ENCODE peak calls at places on chromosomes 13 and 19, in nine cellular contexts. A is gastrocnemius medialis, C is A549, F is upper lobe of left lung, N is tibial nerve, B is breast epithelium, Z is IMR-90, V is uterus, Q is lower leg skin. X is an unnamed sample.

GRCh38 chr13:46166221-46166584 is 15.8 kb downstream of the LCP1 start:
- DNase-seq in A (no peak), C (no peak), F (no peak), N (no peak), B (no peak), Z (no peak), V (no peak), Q (no peak), X (no peak)

GRCh38 chr13:108980237-108980636 is 350.8 kb downstream of the MYO16 start:
- DNase-seq in A (no peak), C (no peak), F (no peak), N (no peak), B (no peak), Z (no peak), V (no peak), Q (no peak), X (no peak)

GRCh38 chr19:32868206-32868950 is 1.2 kb downstream of the SLC7A9 start:
- DNase-seq in A (no peak), C (no peak), F (peak; percentile 44), N (no peak), B (no peak), Z (no peak), V (no peak), Q (peak; percentile 59), X (no peak)

GRCh38 chr19:38227272-38228004 is 3.4 kb upstream of the DPF1 start:
- DNase-seq in A (no peak), C (no peak), F (no peak), N (no peak), B (no peak), Z (no peak), V (no peak), Q (no peak), X (no peak)

GRCh38 chr19:4375164-4375619 is 25.2 kb downstream of the SH3GL1 start:
- DNase-seq in A (no peak), C (no peak), F (peak; percentile 60), N (no peak), B (no peak), Z (no peak), V (no peak), Q (peak; percentile 90), X (no peak)

GRCh38 chr19:8251025-8251472 is 41.9 kb downstream of the CERS4 start:
- DNase-seq in A (peak; percentile 48), C (no peak), F (peak; percentile 92), N (peak; percentile 63), B (peak; percentile 97), Z (peak; percentile 11), V (peak; percentile 40), Q (peak; percentile 89), X (no peak)

GRCh38 chr13:25939961-25940687 is 111.7 kb downstream of the SHISA2 start:
- DNase-seq in A (no peak), C (no peak), F (no peak), N (no peak), B (no peak), Z (no peak), V (no peak), Q (no peak), X (no peak)

GRCh38 chr13:27273658-27274425 is 3.2 kb downstream of the RASL11A start:
- DNase-seq in A (no peak), C (no peak), F (no peak), N (no peak), B (no peak), Z (peak; percentile 55), V (no peak), Q (no peak), X (no peak)

GRCh38 chr19:33404916-33405315 is 31.4 kb downstream of the CEBPG start:
- DNase-seq in A (no peak), C (no peak), F (peak; percentile 55), N (peak; percentile 4), B (no peak), Z (no peak), V (no peak), Q (no peak), X (no peak)

GRCh38 chr19:32345261-32346207 is at the start of gene ZNF507:
- DNase-seq in A (peak; percentile 60), C (peak; percentile 97), F (peak; percentile 97), N (peak; percentile 70), B (peak; percentile 67), Z (peak; percentile 58), V (peak; percentile 73), Q (peak; percentile 95), X (peak; percentile 92)

GRCh38 chr13:63024458-63024857 is 1608.8 kb upstream of the PCDH20 start:
- DNase-seq in A (no peak), C (no peak), F (no peak), N (no peak), B (no peak), Z (peak; percentile 51), V (no peak), Q (no peak), X (no peak)

GRCh38 chr19:55600336-55601028 is 394 bp downstream of the ZNF524 start:
- DNase-seq in A (no peak), C (peak; percentile 57), F (no peak), N (no peak), B (peak; percentile 55), Z (peak; percentile 54), V (no peak), Q (peak; percentile 91), X (peak; percentile 75)

GRCh38 chr19:55597493-55597892 is 1.8 kb downstream of the FIZ1 start:
- DNase-seq in A (no peak), C (no peak), F (peak; percentile 89), N (no peak), B (no peak), Z (no peak), V (no peak), Q (no peak), X (no peak)

GRCh38 chr19:55599468-55600335 is at the start of the genes FIZ1 and ZNF524:
- DNase-seq in A (peak; percentile 99), C (peak; percentile 90), F (peak; percentile 98), N (peak; percentile 98), B (peak; percentile 99), Z (peak; percentile 98), V (peak; percentile 99), Q (peak; percentile 100), X (peak; percentile 98)

GRCh38 chr19:55598034-55598433 is 1.3 kb downstream of the FIZ1 start:
- DNase-seq in A (no peak), C (no peak), F (no peak), N (no peak), B (no peak), Z (no peak), V (no peak), Q (no peak), X (no peak)

DNA sequence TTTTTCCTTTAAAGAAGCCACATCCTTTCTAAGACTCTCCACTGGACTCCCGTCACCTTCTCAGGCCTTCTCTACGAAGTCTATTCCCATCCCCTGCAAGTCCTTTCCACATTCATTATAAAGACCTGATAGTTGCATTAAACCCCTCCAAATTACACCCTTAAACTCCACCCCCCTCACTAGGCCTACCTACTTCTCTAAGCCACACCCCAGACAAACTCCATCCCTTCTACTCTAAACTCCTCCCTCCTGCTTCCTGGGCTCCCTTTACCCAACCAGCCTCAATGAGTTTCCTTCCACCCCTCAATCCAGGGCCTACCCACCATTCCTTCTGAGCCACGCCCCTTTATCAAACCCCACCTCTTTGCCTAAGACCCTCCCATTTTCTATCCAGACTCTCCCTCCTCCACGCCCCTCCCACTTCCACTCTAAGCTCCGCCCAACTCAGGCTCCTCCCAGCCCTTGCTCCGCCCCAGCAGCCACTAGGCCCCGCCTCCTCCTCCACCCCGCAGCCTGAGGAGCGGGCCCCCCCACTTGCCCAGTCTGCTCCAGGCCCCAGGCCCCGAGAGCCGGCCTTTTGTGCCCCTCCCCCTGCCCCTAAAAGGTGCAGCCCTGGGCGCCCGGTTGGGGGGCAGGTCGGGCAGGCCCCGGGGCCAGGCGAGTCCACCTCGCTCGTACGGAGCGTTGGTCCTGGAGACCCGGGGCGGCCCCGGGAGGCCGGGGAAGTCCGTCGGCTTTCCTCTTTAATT is 424 bp downstream of the FIZ1 start:
- DNase-seq in A (peak; percentile 92), C (peak; percentile 91), F (peak; percentile 95), N (peak; percentile 90), B (peak; percentile 89), Z (peak; percentile 96), V (peak; percentile 96), Q (peak; percentile 98), X (peak; percentile 98)
- TF ChIP-seq POLR2A in A (peak; percentile 66), C (no peak), F (no peak), N (no peak), B (no peak), Z (peak; percentile 78), V (no peak), Q (no peak), X (no peak)

GRCh38 chr19:13190781-13191540 is 40.8 kb downstream of the IER2 start:
- DNase-seq in A (no peak), C (no peak), F (no peak), N (no peak), B (no peak), Z (no peak), V (no peak), Q (no peak), X (no peak)
- TF ChIP-seq POLR2A in A (no peak), C (no peak), F (no peak), N (no peak), B (no peak), Z (no peak), V (no peak), Q (no peak), X (no peak)

DNA sequence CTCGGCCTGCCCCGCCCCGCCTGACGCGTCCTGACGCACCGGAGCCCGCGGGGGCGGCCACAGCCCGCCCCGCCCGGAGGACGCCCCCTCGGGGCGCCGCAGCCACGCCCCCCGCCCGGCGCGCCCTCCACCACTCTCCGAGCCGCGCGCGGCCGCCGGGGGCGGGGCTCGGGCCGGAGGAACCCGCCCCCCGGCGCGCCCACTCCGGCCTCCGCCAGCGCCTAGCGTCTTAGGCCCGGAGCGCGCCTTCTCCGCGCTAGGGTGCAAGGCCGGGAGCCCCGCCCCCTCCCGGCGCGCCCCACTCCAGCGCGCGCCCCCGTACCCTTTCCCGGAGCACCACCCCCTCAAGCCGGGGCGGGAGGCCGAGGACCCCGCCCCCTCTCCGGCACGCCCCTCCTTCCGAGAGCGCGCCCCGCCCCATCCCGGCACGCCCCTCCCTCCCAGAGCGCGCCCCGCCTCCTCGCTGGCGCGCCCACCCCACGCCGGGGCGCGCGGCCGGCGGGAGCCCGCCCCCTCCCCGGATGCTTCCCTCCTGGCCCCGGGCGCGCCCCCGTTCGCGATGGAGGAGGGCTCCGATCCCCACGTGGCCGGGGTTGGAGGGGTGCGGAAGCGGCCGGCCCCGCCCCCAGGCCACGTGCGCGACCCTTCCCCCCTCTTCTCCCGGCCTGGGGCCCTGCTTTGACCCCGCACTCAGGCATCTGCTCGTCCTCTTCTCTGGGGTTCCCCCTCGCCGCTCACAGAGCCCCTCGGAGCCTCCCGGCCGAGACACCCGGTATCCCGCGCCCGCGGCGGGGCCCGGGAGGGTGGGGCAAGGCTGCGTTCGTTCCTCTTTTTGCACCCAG is 480 bp upstream of the KLF16 start:
- DNase-seq in A (peak; percentile 76), C (no peak), F (peak; percentile 98), N (peak; percentile 72), B (peak; percentile 87), Z (peak; percentile 92), V (peak; percentile 80), Q (peak; percentile 97), X (peak; percentile 97)
- TF ChIP-seq POLR2A in A (peak; percentile 34), C (no peak), F (no peak), N (no peak), B (no peak), Z (peak; percentile 40), V (no peak), Q (no peak), X (peak; percentile 40)

DNA sequence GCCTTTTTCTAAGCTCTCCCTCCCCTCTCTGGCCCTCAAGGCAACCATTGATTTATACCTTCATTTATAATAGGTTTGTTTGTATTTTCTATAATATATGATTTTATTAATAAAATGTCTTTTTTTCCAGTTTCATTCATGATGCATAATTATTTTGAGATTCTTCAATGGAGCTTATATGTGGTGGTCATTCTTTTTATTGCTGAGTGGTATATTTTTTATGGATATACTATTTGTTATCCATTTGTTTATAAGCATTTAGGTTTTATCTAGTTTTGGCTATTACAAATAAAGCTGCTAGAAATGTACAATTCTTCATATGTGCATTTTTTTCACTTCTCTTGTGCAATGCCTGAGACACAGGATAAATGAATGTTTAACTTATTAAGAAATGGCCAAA is 10.8 kb downstream of the ZNF211 start:
- DNase-seq in A (no peak), C (no peak), F (no peak), N (no peak), B (no peak), Z (no peak), V (no peak), Q (no peak), X (no peak)
- TF ChIP-seq POLR2A in A (no peak), C (no peak), F (no peak), N (no peak), B (no peak), Z (no peak), V (no peak), Q (no peak), X (no peak)